ENCODE peak calls at places on chromosomes 12 and 14, in four cellular contexts. One of them, this sample, is unnamed.

GRCh38 chr12:115489253-115489652 is 788.2 kb downstream of the MED13L start:
- DNase-seq in HuH-7: no peak
- DNase-seq in T-helper 1 cell: no peak
- DNase-seq in activated CD8-positive, alpha-beta memory T cell treated with anti-CD3 and anti-CD28 coated beads for 1 hour: no peak
- DNase-seq in this sample: no peak

GRCh38 chr12:53115891-53116675 is 12.8 kb downstream of the SOAT2 start:
- DNase-seq in HuH-7: no peak
- DNase-seq in T-helper 1 cell: no peak
- DNase-seq in activated CD8-positive, alpha-beta memory T cell treated with anti-CD3 and anti-CD28 coated beads for 1 hour: no peak
- DNase-seq in this sample: no peak

GRCh38 chr14:36517242-36518030 is 2.6 kb downstream of the NKX2-1 start:
- DNase-seq in HuH-7: no peak
- DNase-seq in T-helper 1 cell: no peak
- DNase-seq in activated CD8-positive, alpha-beta memory T cell treated with anti-CD3 and anti-CD28 coated beads for 1 hour: no peak
- DNase-seq in this sample: no peak

GRCh38 chr14:25394356-25394755 is 344.4 kb upstream of the STXBP6 start:
- DNase-seq in HuH-7: no peak
- DNase-seq in T-helper 1 cell: no peak
- DNase-seq in activated CD8-positive, alpha-beta memory T cell treated with anti-CD3 and anti-CD28 coated beads for 1 hour: no peak
- DNase-seq in this sample: no peak

GRCh38 chr14:24147761-24148428 is 597 bp downstream of the RNF31 start:
- DNase-seq in HuH-7: no peak
- DNase-seq in T-helper 1 cell: no peak
- DNase-seq in activated CD8-positive, alpha-beta memory T cell treated with anti-CD3 and anti-CD28 coated beads for 1 hour: no peak
- DNase-seq in this sample: no peak

GRCh38 chr12:62466596-62467411 is at the start of gene MON2:
- DNase-seq in HuH-7: peak; percentile 94
- DNase-seq in T-helper 1 cell: peak; percentile 87
- DNase-seq in activated CD8-positive, alpha-beta memory T cell treated with anti-CD3 and anti-CD28 coated beads for 1 hour: peak; percentile 63
- DNase-seq in this sample: peak; percentile 66

GRCh38 chr12:67474934-67475620 is 173.5 kb upstream of the DYRK2 start:
- DNase-seq in HuH-7: no peak
- DNase-seq in T-helper 1 cell: no peak
- DNase-seq in activated CD8-positive, alpha-beta memory T cell treated with anti-CD3 and anti-CD28 coated beads for 1 hour: no peak
- DNase-seq in this sample: no peak

GRCh38 chr14:102055181-102055901 is 31.5 kb downstream of the HSP90AA1 start:
- DNase-seq in HuH-7: no peak
- DNase-seq in T-helper 1 cell: no peak
- DNase-seq in activated CD8-positive, alpha-beta memory T cell treated with anti-CD3 and anti-CD28 coated beads for 1 hour: no peak
- DNase-seq in this sample: no peak

GRCh38 chr14:103696466-103697071 is 18.7 kb downstream of the XRCC3 start:
- DNase-seq in HuH-7: no peak
- DNase-seq in T-helper 1 cell: no peak
- DNase-seq in activated CD8-positive, alpha-beta memory T cell treated with anti-CD3 and anti-CD28 coated beads for 1 hour: no peak
- DNase-seq in this sample: no peak

GRCh38 chr12:122499991-122500684 is 594 bp downstream of the ZCCHC8 start:
- DNase-seq in HuH-7: peak; percentile 38
- DNase-seq in T-helper 1 cell: peak; percentile 20
- DNase-seq in activated CD8-positive, alpha-beta memory T cell treated with anti-CD3 and anti-CD28 coated beads for 1 hour: no peak
- DNase-seq in this sample: peak; percentile 46

GRCh38 chr14:98819867-98820206 is 452.2 kb downstream of the BCL11B start:
- DNase-seq in HuH-7: no peak
- DNase-seq in T-helper 1 cell: no peak
- DNase-seq in activated CD8-positive, alpha-beta memory T cell treated with anti-CD3 and anti-CD28 coated beads for 1 hour: no peak
- DNase-seq in this sample: no peak

GRCh38 chr14:34970665-34971064 is 12.1 kb upstream of the SRP54 start:
- DNase-seq in HuH-7: no peak
- DNase-seq in T-helper 1 cell: no peak
- DNase-seq in activated CD8-positive, alpha-beta memory T cell treated with anti-CD3 and anti-CD28 coated beads for 1 hour: no peak
- DNase-seq in this sample: no peak

GRCh38 chr14:35366048-35366428 is 38.5 kb downstream of the NFKBIA start:
- DNase-seq in HuH-7: no peak
- DNase-seq in T-helper 1 cell: no peak
- DNase-seq in activated CD8-positive, alpha-beta memory T cell treated with anti-CD3 and anti-CD28 coated beads for 1 hour: no peak
- DNase-seq in this sample: peak; percentile 26

GRCh38 chr14:50335989-50336391 is 23.9 kb downstream of the DMAC2L start:
- DNase-seq in HuH-7: no peak
- DNase-seq in T-helper 1 cell: no peak
- DNase-seq in activated CD8-positive, alpha-beta memory T cell treated with anti-CD3 and anti-CD28 coated beads for 1 hour: no peak
- DNase-seq in this sample: no peak

GRCh38 chr12:105382771-105383632 is 52.5 kb downstream of the C12orf75 start:
- DNase-seq in HuH-7: peak; percentile 57
- DNase-seq in T-helper 1 cell: no peak
- DNase-seq in activated CD8-positive, alpha-beta memory T cell treated with anti-CD3 and anti-CD28 coated beads for 1 hour: no peak
- DNase-seq in this sample: no peak

This sample was measured in NK-92 treated with Interleukin-12 subunit alpha and Interleukin-12 subunit beta, amount 100 ng/mL, for 24 hours.